ENCODE peak calls at places on chromosomes 13 and 19, in six cellular contexts. One of them, this sample, is unnamed.

GRCh38 chr13:97003071-97003470 is 8.8 kb upstream of the OXGR1 start:
- DNase-seq in fibroblast of pulmonary artery: peak; percentile 25
- DNase-seq in heart left ventricle: no peak
- DNase-seq in dorsolateral prefrontal cortex: no peak
- DNase-seq in fibroblast of mammary gland: peak; percentile 49
- DNase-seq in fibroblast of the aortic adventitia: no peak
- DNase-seq in this sample: no peak

GRCh38 chr19:38649305-38650179 is 2.1 kb downstream of the ACTN4 start:
- DNase-seq in fibroblast of pulmonary artery: no peak
- DNase-seq in heart left ventricle: peak; percentile 38
- DNase-seq in dorsolateral prefrontal cortex: no peak
- DNase-seq in fibroblast of mammary gland: no peak
- DNase-seq in fibroblast of the aortic adventitia: peak; percentile 41
- DNase-seq in this sample: peak; percentile 72

GRCh38 chr13:89832827-89833226 is 1514.7 kb upstream of the MIR17HG start:
- DNase-seq in fibroblast of pulmonary artery: no peak
- DNase-seq in heart left ventricle: no peak
- DNase-seq in dorsolateral prefrontal cortex: no peak
- DNase-seq in fibroblast of mammary gland: no peak
- DNase-seq in fibroblast of the aortic adventitia: no peak
- DNase-seq in this sample: no peak

GRCh38 chr19:11203194-11204075 is 6.1 kb upstream of the KANK2 start:
- DNase-seq in fibroblast of pulmonary artery: peak; percentile 82
- DNase-seq in heart left ventricle: peak; percentile 89
- DNase-seq in dorsolateral prefrontal cortex: peak; percentile 9
- DNase-seq in fibroblast of mammary gland: peak; percentile 87
- DNase-seq in fibroblast of the aortic adventitia: peak; percentile 91
- DNase-seq in this sample: peak; percentile 61

GRCh38 chr13:28173793-28174192 is 35.4 kb downstream of the PAN3 start:
- DNase-seq in fibroblast of pulmonary artery: no peak
- DNase-seq in heart left ventricle: no peak
- DNase-seq in dorsolateral prefrontal cortex: no peak
- DNase-seq in fibroblast of mammary gland: no peak
- DNase-seq in fibroblast of the aortic adventitia: no peak
- DNase-seq in this sample: no peak

GRCh38 chr13:112234131-112234875 is 141.9 kb upstream of the SPACA7 start:
- DNase-seq in fibroblast of pulmonary artery: no peak
- DNase-seq in heart left ventricle: no peak
- DNase-seq in dorsolateral prefrontal cortex: no peak
- DNase-seq in fibroblast of mammary gland: no peak
- DNase-seq in fibroblast of the aortic adventitia: no peak
- DNase-seq in this sample: no peak

GRCh38 chr19:38290631-38291147 is 13.4 kb upstream of the C19orf33 start:
- DNase-seq in fibroblast of pulmonary artery: peak; percentile 76
- DNase-seq in heart left ventricle: no peak
- DNase-seq in dorsolateral prefrontal cortex: peak; percentile 70
- DNase-seq in fibroblast of mammary gland: peak; percentile 94
- DNase-seq in fibroblast of the aortic adventitia: peak; percentile 67
- DNase-seq in this sample: no peak

GRCh38 chr19:6660930-6661329 is 9.0 kb downstream of the TNFSF14 start:
- DNase-seq in fibroblast of pulmonary artery: no peak
- DNase-seq in heart left ventricle: no peak
- DNase-seq in dorsolateral prefrontal cortex: no peak
- DNase-seq in fibroblast of mammary gland: no peak
- DNase-seq in fibroblast of the aortic adventitia: no peak
- DNase-seq in this sample: no peak

GRCh38 chr13:59790626-59791025 is 373.1 kb downstream of the DIAPH3 start:
- DNase-seq in fibroblast of pulmonary artery: peak; percentile 20
- DNase-seq in heart left ventricle: no peak
- DNase-seq in dorsolateral prefrontal cortex: no peak
- DNase-seq in fibroblast of mammary gland: peak; percentile 1
- DNase-seq in fibroblast of the aortic adventitia: peak; percentile 33
- DNase-seq in this sample: no peak

GRCh38 chr13:112683581-112683980 is 6.3 kb upstream of the ATP11A start:
- DNase-seq in fibroblast of pulmonary artery: no peak
- DNase-seq in heart left ventricle: no peak
- DNase-seq in dorsolateral prefrontal cortex: no peak
- DNase-seq in fibroblast of mammary gland: no peak
- DNase-seq in fibroblast of the aortic adventitia: no peak
- DNase-seq in this sample: no peak

GRCh38 chr13:31012285-31013024 is 80.0 kb downstream of the TEX26 start:
- DNase-seq in fibroblast of pulmonary artery: peak; percentile 58
- DNase-seq in heart left ventricle: no peak
- DNase-seq in dorsolateral prefrontal cortex: no peak
- DNase-seq in fibroblast of mammary gland: peak; percentile 47
- DNase-seq in fibroblast of the aortic adventitia: peak; percentile 53
- DNase-seq in this sample: no peak

GRCh38 chr13:37884026-37884425 is 14.5 kb upstream of the TRPC4 start:
- DNase-seq in fibroblast of pulmonary artery: no peak
- DNase-seq in heart left ventricle: no peak
- DNase-seq in dorsolateral prefrontal cortex: no peak
- DNase-seq in fibroblast of mammary gland: no peak
- DNase-seq in fibroblast of the aortic adventitia: no peak
- DNase-seq in this sample: no peak

GRCh38 chr13:30395192-30396158 is 26.8 kb upstream of the UBE2L5 start:
- DNase-seq in fibroblast of pulmonary artery: peak; percentile 97
- DNase-seq in heart left ventricle: peak; percentile 86
- DNase-seq in dorsolateral prefrontal cortex: peak; percentile 62
- DNase-seq in fibroblast of mammary gland: peak; percentile 96
- DNase-seq in fibroblast of the aortic adventitia: peak; percentile 98
- DNase-seq in this sample: peak; percentile 99

GRCh38 chr19:10884273-10884672 is 12.9 kb downstream of the CARM1 start:
- DNase-seq in fibroblast of pulmonary artery: peak; percentile 59
- DNase-seq in heart left ventricle: no peak
- DNase-seq in dorsolateral prefrontal cortex: no peak
- DNase-seq in fibroblast of mammary gland: peak; percentile 83
- DNase-seq in fibroblast of the aortic adventitia: peak; percentile 88
- DNase-seq in this sample: no peak

GRCh38 chr19:10228393-10228792 is 2.7 kb downstream of the S1PR2 start:
- DNase-seq in fibroblast of pulmonary artery: no peak
- DNase-seq in heart left ventricle: no peak
- DNase-seq in dorsolateral prefrontal cortex: no peak
- DNase-seq in fibroblast of mammary gland: no peak
- DNase-seq in fibroblast of the aortic adventitia: no peak
- DNase-seq in this sample: no peak

GRCh38 chr19:33132425-33132824 is 511 bp downstream of the WDR88 start:
- DNase-seq in fibroblast of pulmonary artery: no peak
- DNase-seq in heart left ventricle: no peak
- DNase-seq in dorsolateral prefrontal cortex: no peak
- DNase-seq in fibroblast of mammary gland: no peak
- DNase-seq in fibroblast of the aortic adventitia: no peak
- DNase-seq in this sample: no peak

GRCh38 chr19:14073925-14074838 is 1.6 kb downstream of the MISP3 start:
- DNase-seq in fibroblast of pulmonary artery: no peak
- DNase-seq in heart left ventricle: no peak
- DNase-seq in dorsolateral prefrontal cortex: peak; percentile 29
- DNase-seq in fibroblast of mammary gland: no peak
- DNase-seq in fibroblast of the aortic adventitia: no peak
- DNase-seq in this sample: no peak

DNA sequence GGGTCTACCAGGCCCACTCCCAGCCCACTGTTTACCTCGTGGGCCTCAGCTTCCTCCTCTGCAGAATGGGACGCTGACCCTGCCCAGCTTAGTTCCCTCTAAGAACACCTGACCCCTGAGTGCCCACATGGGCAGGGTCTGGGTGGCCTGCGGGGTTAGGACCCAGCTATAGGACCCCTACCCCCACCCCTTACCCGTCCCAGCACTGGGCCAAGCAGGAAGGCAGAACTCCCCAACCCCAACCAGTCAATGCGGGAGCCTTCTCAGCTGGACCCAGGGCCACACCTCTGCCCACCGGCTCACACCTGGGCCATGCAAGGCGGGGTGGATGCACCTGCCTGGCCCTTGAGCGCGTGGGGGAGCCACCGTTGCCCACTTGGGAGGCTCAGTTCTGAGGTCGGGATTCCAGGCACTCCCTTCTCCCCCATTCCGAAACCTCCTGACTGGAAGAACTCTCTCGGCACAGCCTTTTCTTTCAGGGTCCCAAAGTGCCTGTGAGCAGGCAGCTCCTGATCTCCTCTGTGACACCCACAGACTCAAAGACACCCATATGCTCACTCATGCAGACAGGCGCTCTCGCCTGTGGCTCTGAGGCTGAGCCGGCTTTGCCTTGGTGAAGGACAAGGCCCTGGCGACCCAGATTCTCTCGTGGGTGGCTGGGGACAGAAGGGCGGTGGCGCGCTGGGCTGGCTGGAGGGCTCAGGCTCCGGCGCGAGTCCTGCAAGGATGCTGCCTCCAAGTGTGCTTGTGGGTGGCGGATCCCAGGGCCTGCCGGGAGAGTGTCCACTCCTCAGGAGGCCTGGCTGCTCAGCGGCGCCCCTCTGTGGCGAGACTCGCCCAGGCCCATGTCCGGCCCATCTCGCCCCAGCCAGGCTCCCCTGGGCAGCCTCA is 27.9 kb upstream of the PARP4 start:
- DNase-seq in fibroblast of pulmonary artery: peak; percentile 6
- DNase-seq in heart left ventricle: no peak
- DNase-seq in dorsolateral prefrontal cortex: no peak
- DNase-seq in fibroblast of mammary gland: peak; percentile 5
- DNase-seq in fibroblast of the aortic adventitia: no peak
- DNase-seq in this sample: peak; percentile 84
- TF ChIP-seq CTCF in fibroblast of pulmonary artery: peak; percentile 23
- TF ChIP-seq CTCF in heart left ventricle: no peak
- TF ChIP-seq CTCF in dorsolateral prefrontal cortex: no peak
- TF ChIP-seq CTCF in fibroblast of mammary gland: peak; percentile 17
- TF ChIP-seq CTCF in fibroblast of the aortic adventitia: no peak
- TF ChIP-seq CTCF in this sample: no peak

GRCh38 chr13:43786766-43787517 is at the start of gene ENOX1:
- DNase-seq in fibroblast of pulmonary artery: peak; percentile 83
- DNase-seq in heart left ventricle: peak; percentile 81
- DNase-seq in dorsolateral prefrontal cortex: peak; percentile 55
- DNase-seq in fibroblast of mammary gland: peak; percentile 73
- DNase-seq in fibroblast of the aortic adventitia: peak; percentile 84
- DNase-seq in this sample: peak; percentile 90
- TF ChIP-seq CTCF in fibroblast of pulmonary artery: no peak
- TF ChIP-seq CTCF in heart left ventricle: peak; percentile 44
- TF ChIP-seq CTCF in dorsolateral prefrontal cortex: peak; percentile 38
- TF ChIP-seq CTCF in fibroblast of mammary gland: no peak
- TF ChIP-seq CTCF in fibroblast of the aortic adventitia: peak; percentile 10
- TF ChIP-seq CTCF in this sample: no peak

GRCh38 chr13:36696410-36696809 is 22.6 kb downstream of the SERTM1 start:
- DNase-seq in fibroblast of pulmonary artery: no peak
- DNase-seq in heart left ventricle: no peak
- DNase-seq in dorsolateral prefrontal cortex: no peak
- DNase-seq in fibroblast of mammary gland: no peak
- DNase-seq in fibroblast of the aortic adventitia: no peak
- DNase-seq in this sample: no peak

DNA sequence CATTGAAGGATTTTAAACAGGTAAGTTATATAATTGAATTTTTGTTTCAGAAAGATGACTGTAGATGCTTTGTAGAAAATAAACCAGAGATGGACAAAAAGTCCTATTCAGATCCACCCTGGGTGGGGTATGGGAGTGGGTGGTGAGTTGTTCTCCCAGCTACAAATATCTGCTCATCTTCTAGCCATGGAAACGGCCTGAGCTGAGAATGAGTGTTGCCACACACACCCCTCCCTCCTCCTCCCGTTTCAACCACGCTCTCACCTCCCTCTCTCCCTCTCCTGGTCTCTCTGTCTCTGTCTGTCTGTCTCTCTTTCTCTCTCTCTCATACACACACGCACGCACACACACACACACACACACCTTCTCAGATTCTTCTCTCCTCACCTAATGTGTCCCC is 26.4 kb downstream of the SERTM1 start:
- DNase-seq in fibroblast of pulmonary artery: no peak
- DNase-seq in heart left ventricle: no peak
- DNase-seq in dorsolateral prefrontal cortex: no peak
- DNase-seq in fibroblast of mammary gland: peak; percentile 25
- DNase-seq in fibroblast of the aortic adventitia: no peak
- DNase-seq in this sample: no peak
- TF ChIP-seq CTCF in fibroblast of pulmonary artery: no peak
- TF ChIP-seq CTCF in heart left ventricle: no peak
- TF ChIP-seq CTCF in dorsolateral prefrontal cortex: no peak
- TF ChIP-seq CTCF in fibroblast of mammary gland: no peak
- TF ChIP-seq CTCF in fibroblast of the aortic adventitia: no peak
- TF ChIP-seq CTCF in this sample: no peak

DNA sequence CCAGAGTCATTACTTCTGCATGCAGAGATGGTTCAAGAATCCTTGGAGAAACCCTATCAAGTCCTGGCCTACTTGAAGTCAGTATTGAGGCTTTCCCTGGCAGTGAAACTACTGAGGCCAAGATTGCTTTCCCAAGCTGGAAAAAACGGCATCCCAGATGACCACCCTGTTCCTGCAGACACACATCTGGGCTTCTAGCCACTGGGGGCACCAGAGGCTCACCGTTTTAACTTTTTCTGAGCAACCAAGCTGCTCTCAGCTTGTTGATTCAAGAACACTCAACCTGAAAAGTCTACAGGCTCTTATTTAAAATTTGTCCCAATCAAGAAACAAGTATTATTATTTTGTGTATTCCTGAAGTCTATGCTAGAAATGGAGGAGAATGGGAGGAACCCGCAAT is 66.6 kb downstream of the SPRYD7 start:
- DNase-seq in fibroblast of pulmonary artery: peak; percentile 53
- DNase-seq in heart left ventricle: no peak
- DNase-seq in dorsolateral prefrontal cortex: no peak
- DNase-seq in fibroblast of mammary gland: peak; percentile 47
- DNase-seq in fibroblast of the aortic adventitia: peak; percentile 19
- DNase-seq in this sample: no peak
- TF ChIP-seq CTCF in fibroblast of pulmonary artery: peak; percentile 52
- TF ChIP-seq CTCF in heart left ventricle: peak; percentile 22
- TF ChIP-seq CTCF in dorsolateral prefrontal cortex: no peak
- TF ChIP-seq CTCF in fibroblast of mammary gland: peak; percentile 44
- TF ChIP-seq CTCF in fibroblast of the aortic adventitia: peak; percentile 49
- TF ChIP-seq CTCF in this sample: no peak

DNA sequence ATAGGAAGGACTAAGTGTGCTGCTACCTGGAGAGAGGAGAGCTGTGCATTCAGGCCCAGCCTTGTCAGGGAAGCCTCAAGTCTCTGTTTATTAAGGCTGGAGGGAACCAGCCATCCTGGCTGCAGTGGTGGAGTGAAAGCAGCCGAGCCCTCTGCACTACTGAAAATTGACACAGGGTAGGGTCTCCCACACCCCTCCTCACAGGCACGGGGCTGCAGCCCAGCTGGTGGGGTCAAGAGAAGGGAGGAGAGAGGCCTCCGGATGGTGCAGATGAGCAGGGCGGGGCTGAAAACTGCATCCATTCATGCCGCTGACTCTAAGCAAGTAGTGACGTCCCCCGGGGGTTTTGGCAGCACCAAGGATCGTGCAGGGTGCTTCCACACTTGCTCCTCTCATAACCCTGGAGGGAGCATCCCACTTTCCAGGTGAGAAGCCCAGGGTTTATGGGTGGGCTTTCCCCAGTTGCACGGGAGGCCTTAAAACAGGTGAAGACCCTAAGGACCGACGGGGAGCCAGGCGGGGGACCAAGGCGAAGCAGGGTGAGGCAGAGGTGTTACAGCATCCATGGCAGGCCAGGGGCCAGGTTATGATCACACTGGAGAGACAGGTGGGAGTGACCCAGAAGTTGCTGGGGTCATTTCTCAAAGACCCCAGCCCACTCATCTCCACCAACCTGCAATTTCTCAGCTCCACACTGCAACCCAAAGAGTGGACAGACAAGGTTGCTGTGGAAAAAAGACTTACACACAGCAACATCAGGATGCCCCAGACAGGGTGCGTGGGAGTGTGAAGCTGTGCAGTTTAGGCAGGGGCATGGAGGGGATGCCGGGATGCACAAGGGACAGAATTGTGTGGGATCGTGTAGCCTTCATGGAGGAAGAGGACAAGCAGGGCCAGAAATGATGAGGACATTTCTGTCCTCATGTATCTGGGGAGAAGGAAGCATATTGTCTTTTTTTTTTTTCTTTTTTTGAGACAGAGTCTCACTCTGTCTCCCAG is 36.8 kb downstream of the VSTM2B start:
- DNase-seq in fibroblast of pulmonary artery: no peak
- DNase-seq in heart left ventricle: no peak
- DNase-seq in dorsolateral prefrontal cortex: no peak
- DNase-seq in fibroblast of mammary gland: no peak
- DNase-seq in fibroblast of the aortic adventitia: no peak
- DNase-seq in this sample: no peak
- TF ChIP-seq CTCF in fibroblast of pulmonary artery: no peak
- TF ChIP-seq CTCF in heart left ventricle: no peak
- TF ChIP-seq CTCF in dorsolateral prefrontal cortex: no peak
- TF ChIP-seq CTCF in fibroblast of mammary gland: no peak
- TF ChIP-seq CTCF in fibroblast of the aortic adventitia: no peak
- TF ChIP-seq CTCF in this sample: no peak

This sample was measured in upper lobe of left lung.